ENCODE peak calls at places on chromosomes 12 and 14, in four cellular contexts. H, K, S and N are unnamed samples.

GRCh38 chr14:103519043-103519836 is 3.4 kb downstream of the CKB start:
- DNase-seq in H (peak; percentile 39), K (peak; percentile 61), S (peak; percentile 43), N (no peak)

GRCh38 chr12:54360717-54361456 is 3.4 kb downstream of the GPR84 start:
- DNase-seq in H (peak; percentile 90), K (peak; percentile 88), S (peak; percentile 87), N (no peak)

GRCh38 chr14:22558221-22558913 is 30.7 kb downstream of the DAD1 start:
- DNase-seq in H (no peak), K (no peak), S (no peak), N (no peak)

GRCh38 chr12:107178776-107179175 is 85.4 kb upstream of the CRY1 start:
- DNase-seq in H (no peak), K (no peak), S (no peak), N (no peak)

GRCh38 chr12:5168148-5168547 is 124.5 kb downstream of the KCNA5 start:
- DNase-seq in H (no peak), K (no peak), S (no peak), N (no peak)

GRCh38 chr14:42855159-42855558 is 1248.5 kb downstream of the LRFN5 start:
- DNase-seq in H (no peak), K (no peak), S (no peak), N (no peak)

GRCh38 chr12:64825143-64826011 is 930 bp downstream of the TBC1D30 start:
- DNase-seq in H (no peak), K (no peak), S (peak; percentile 25), N (no peak)

GRCh38 chr14:65101631-65102440 is 481 bp downstream of the MAX start:
- DNase-seq in H (peak; percentile 61), K (no peak), S (peak; percentile 30), N (no peak)

GRCh38 chr14:24965934-24966593 is 83.9 kb downstream of the STXBP6 start:
- DNase-seq in H (no peak), K (peak; percentile 28), S (peak; percentile 37), N (peak; percentile 5)

GRCh38 chr12:55742719-55743130 is at the start of gene GDF11:
- DNase-seq in H (peak; percentile 87), K (peak; percentile 64), S (peak; percentile 75), N (peak; percentile 92)

GRCh38 chr12:45377815-45378214 is 161.9 kb downstream of the ANO6 start:
- DNase-seq in H (no peak), K (no peak), S (no peak), N (no peak)

GRCh38 chr12:127670796-127671195 is 596.2 kb upstream of the TMEM132C start:
- DNase-seq in H (no peak), K (no peak), S (no peak), N (no peak)

GRCh38 chr12:989751-990278 is 1.2 kb upstream of the ERC1 start:
- DNase-seq in H (no peak), K (peak; percentile 61), S (no peak), N (peak; percentile 64)

GRCh38 chr12:14263742-14264141 is 101.7 kb upstream of the ATF7IP start:
- DNase-seq in H (no peak), K (no peak), S (no peak), N (no peak)

GRCh38 chr12:9365296-9365695 is 157.1 kb upstream of the PZP start:
- DNase-seq in H (no peak), K (no peak), S (no peak), N (no peak)

DNA sequence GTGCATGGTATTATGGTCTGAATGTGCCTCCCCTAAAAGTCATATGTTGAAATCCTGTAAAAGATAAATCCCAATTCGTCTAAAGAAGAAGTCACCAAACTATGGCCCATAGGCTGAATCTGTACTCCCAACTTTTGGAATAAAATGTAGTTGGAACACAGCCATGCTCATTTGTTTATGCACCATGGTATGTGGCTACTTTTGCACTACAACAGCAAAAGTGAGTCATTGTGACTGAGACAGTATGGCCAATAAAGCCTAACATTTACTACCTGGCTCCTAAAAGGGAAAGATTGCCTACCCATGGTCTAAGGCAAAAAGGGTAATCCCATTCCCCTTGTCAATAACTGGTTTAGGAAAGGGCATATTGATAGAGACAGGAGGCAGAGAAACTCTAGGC is 101.8 kb downstream of the LRIG3 start:
- DNase-seq in H (no peak), K (no peak), S (no peak), N (no peak)
- TF ChIP-seq POLR2A in H (no peak), K (no peak), S (no peak), N (no peak)

DNA sequence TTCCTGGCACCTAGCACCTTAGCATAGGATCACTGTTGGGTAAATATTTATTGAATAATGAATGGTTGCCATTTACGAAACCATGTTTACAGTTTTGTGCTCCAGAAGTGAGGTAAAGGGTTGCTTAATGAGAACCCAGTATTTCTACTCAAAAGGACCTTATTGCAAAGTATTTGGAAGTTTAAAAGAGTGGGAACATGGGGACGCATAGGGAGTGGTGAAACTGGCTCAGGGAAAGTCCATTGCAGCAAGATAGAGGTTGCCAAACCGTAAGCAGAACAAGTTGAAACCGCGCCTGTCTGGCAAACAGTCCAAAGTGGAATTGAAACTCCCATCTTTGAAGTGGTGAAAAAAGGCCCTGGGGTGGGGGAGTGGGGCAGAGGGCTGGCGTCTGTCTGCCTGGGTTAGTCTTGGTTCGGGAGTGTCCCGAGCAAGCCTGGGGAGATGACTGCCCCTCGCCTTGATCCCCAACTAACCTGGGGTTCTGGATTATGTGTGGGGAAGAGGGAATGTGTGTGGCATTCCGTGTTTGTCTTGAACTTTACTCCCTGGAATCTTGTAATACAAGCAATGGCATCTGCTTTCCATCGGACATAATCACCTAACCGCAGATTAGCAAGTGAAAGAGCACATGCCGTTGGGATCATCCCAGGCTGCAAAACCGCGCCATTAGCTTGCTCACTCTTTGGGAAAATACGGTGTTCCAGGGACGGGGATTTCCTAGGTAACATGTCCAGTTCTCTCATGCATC is 7.2 kb downstream of the ALDH2 start:
- DNase-seq in H (peak; percentile 77), K (peak; percentile 69), S (peak; percentile 80), N (no peak)
- TF ChIP-seq POLR2A in H (no peak), K (no peak), S (no peak), N (no peak)

DNA sequence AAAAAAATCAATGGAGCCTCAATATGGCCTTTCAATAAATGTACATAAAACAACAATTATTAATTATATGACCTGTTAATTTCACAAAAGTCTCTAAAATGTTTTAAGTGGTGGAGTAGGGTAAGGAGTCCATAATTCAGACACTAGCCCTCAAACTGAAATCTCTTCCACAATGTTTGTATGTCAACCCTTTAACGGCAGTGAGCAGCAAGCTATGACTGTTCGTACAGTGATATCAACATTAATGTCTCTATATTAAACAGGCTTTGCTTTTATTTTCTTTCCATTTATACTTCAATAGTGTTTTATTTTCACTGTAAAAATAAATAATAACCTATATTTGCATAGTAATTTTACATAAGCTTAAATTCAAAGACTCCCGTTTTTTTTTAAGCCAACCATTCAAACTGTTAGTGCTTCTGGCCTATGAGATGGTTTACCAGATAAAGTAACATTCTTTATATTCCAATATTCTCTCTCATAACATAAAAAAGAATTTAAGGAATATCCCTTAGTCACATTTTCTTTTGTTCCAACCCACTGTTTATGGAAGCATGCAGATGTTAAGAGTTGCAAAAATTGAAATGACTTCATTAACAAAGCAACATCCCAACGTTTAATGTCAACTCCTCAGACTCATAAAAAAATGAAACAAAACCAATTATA is 2.4 kb downstream of the CDK17 start:
- DNase-seq in H (no peak), K (no peak), S (no peak), N (no peak)
- TF ChIP-seq POLR2A in H (no peak), K (no peak), S (no peak), N (no peak)

GRCh38 chr12:110669193-110669502 is 19.8 kb downstream of the HVCN1 start:
- DNase-seq in H (no peak), K (no peak), S (no peak), N (no peak)

GRCh38 chr12:110666892-110667291 is 22.0 kb downstream of the HVCN1 start:
- DNase-seq in H (no peak), K (no peak), S (no peak), N (no peak)

GRCh38 chr12:110667671-110668070 is 21.2 kb downstream of the HVCN1 start:
- DNase-seq in H (no peak), K (no peak), S (no peak), N (no peak)

GRCh38 chr12:110670161-110670701 is 18.7 kb downstream of the HVCN1 start:
- DNase-seq in H (no peak), K (no peak), S (no peak), N (no peak)

DNA sequence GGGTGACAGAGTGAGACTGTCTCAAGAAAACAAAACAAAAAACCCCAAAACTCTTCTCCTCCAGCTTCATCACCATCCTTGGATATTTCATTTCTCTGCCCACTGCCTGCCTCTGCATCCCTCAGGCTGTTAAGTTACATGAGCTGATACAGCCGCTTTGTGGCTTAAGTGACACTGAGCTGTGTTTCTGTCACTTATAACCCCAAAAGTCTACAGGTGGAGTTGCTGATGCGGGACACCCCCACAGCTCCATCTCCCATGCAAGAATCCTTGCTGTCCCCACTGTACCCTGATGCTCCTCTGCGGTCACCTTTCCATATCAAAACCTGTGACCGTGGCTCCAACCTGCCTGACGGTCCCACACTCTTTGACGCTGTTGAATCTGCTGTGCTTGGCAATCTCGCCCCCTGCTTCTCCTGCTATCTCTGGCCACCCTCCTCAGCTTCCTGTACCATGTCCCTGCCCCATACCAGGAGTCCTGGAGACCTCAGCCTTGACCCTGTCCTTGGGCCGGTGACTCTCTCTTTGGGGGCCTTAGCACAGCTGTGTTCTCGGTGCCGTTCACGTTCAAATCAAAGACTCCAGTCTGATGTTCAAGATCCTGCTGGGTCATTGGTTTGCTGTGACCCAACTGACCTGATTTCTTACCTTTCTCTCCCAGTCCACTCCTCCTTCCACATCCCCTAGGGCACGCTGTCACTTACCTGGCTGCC is 20.3 kb downstream of the HVCN1 start:
- DNase-seq in H (no peak), K (no peak), S (no peak), N (no peak)
- TF ChIP-seq POLR2A in H (no peak), K (no peak), S (no peak), N (no peak)